ENCODE peak calls at places on chromosomes 12 and 14, in six cellular contexts. J is psoas muscle, C is iPS-NIHi11, D is Kasumi-1, K is NCI-H1930, B is A172. F is an unnamed sample.

GRCh38 chr14:68373847-68374582 is 418.9 kb downstream of the ZFP36L1 start:
- DNase-seq in J (no peak), C (no peak), D (no peak), K (no peak), B (no peak), F (no peak)

GRCh38 chr12:55653031-55653430 is 16.3 kb downstream of the OR10P1 start:
- DNase-seq in J (no peak), C (no peak), D (no peak), K (no peak), B (no peak), F (no peak)

GRCh38 chr12:72010365-72010764 is 71.7 kb downstream of the TPH2 start:
- DNase-seq in J (no peak), C (no peak), D (no peak), K (no peak), B (no peak), F (no peak)

GRCh38 chr14:74955229-74955999 is at the start of gene PGF:
- DNase-seq in J (peak), C (peak), D (peak), K (peak), B (no peak), F (no peak)

GRCh38 chr12:113030875-113031525 is 25.5 kb upstream of the DTX1 start:
- DNase-seq in J (no peak), C (peak), D (peak), K (peak), B (peak), F (no peak)

GRCh38 chr12:32535260-32535999 is 136.1 kb downstream of the FGD4 start:
- DNase-seq in J (peak), C (peak), D (peak), K (peak), B (peak), F (no peak)

GRCh38 chr12:56803750-56804149 is 40.6 kb downstream of the HSD17B6 start:
- DNase-seq in J (peak), C (no peak), D (no peak), K (no peak), B (no peak), F (no peak)

GRCh38 chr12:12441051-12441807 is 84.4 kb downstream of the BORCS5 start:
- DNase-seq in J (no peak), C (no peak), D (no peak), K (peak), B (no peak), F (no peak)